ENCODE peak calls at places on chromosome 16, in four cellular contexts. C is cardiac fibroblast, J is mucosa of descending colon, Q is stomach. Y is an unnamed sample.

GRCh38 chr16:23048164-23048563 is 101.1 kb downstream of the USP31 start:
- DNase-seq in J (no peak), C (no peak), Q (no peak), Y (no peak)

GRCh38 chr16:21235199-21235585 is 1.7 kb downstream of the ANKS4B start:
- DNase-seq in C (no peak), J (no peak), Q (no peak), Y (no peak)

GRCh38 chr16:22186517-22186916 is 19.6 kb upstream of the EEF2K start:
- DNase-seq in C (no peak), J (no peak), Q (no peak), Y (no peak)

GRCh38 chr16:11669380-11670146 is 1.3 kb downstream of the SNN start:
- DNase-seq in C (peak; percentile 38), Q (no peak), J (peak; percentile 82), Y (peak; percentile 38)

GRCh38 chr16:49842972-49843371 is 12.9 kb downstream of the ZNF423 start:
- DNase-seq in J (no peak), C (no peak), Q (no peak), Y (no peak)

GRCh38 chr16:4537376-4538066 is 1.1 kb downstream of the CDIP1 start:
- DNase-seq in Q (peak; percentile 33), C (no peak), J (peak; percentile 59), Y (peak; percentile 65)

GRCh38 chr16:73385701-73386100 is 337.8 kb upstream of the ZFHX3 start:
- DNase-seq in J (no peak), C (no peak), Q (no peak), Y (no peak)

GRCh38 chr16:69443809-69444611 is 19.6 kb downstream of the CYB5B start:
- DNase-seq in C (peak; percentile 55), Q (no peak), J (no peak), Y (no peak)

GRCh38 chr16:28839899-28840298 is 6.2 kb downstream of the TUFM start:
- DNase-seq in C (no peak), J (no peak), Q (no peak), Y (no peak)

GRCh38 chr16:68981971-68982370 is 123.5 kb upstream of the HAS3 start:
- DNase-seq in Q (no peak), J (no peak), C (no peak), Y (no peak)

GRCh38 chr16:2520784-2521577 is 810 bp downstream of the AMDHD2 start:
- DNase-seq in J (peak; percentile 86), C (no peak), Q (peak; percentile 50), Y (no peak)

GRCh38 chr16:28845173-28846079 is 722 bp downstream of the TUFM start:
- DNase-seq in J (no peak), C (no peak), Q (peak; percentile 61), Y (no peak)

GRCh38 chr16:11835891-11836652 is 15.3 kb downstream of the RSL1D1 start:
- DNase-seq in Q (no peak), J (no peak), C (peak; percentile 52), Y (no peak)

GRCh38 chr16:52994942-52995341 is 57.8 kb downstream of the CHD9NB start:
- DNase-seq in C (no peak), J (no peak), Q (no peak), Y (no peak)

GRCh38 chr16:74774223-74775139 is at the start of gene FA2H:
- DNase-seq in C (peak; percentile 18), J (peak; percentile 92), Q (peak; percentile 96), Y (peak; percentile 94)

GRCh38 chr16:15592324-15592723 is 50.6 kb downstream of the MARF1 start:
- DNase-seq in Q (no peak), C (no peak), J (no peak), Y (no peak)

GRCh38 chr16:70740919-70741778 is 55.3 kb upstream of the MTSS2 start:
- DNase-seq in Q (no peak), C (peak; percentile 73), J (no peak), Y (no peak)

DNA sequence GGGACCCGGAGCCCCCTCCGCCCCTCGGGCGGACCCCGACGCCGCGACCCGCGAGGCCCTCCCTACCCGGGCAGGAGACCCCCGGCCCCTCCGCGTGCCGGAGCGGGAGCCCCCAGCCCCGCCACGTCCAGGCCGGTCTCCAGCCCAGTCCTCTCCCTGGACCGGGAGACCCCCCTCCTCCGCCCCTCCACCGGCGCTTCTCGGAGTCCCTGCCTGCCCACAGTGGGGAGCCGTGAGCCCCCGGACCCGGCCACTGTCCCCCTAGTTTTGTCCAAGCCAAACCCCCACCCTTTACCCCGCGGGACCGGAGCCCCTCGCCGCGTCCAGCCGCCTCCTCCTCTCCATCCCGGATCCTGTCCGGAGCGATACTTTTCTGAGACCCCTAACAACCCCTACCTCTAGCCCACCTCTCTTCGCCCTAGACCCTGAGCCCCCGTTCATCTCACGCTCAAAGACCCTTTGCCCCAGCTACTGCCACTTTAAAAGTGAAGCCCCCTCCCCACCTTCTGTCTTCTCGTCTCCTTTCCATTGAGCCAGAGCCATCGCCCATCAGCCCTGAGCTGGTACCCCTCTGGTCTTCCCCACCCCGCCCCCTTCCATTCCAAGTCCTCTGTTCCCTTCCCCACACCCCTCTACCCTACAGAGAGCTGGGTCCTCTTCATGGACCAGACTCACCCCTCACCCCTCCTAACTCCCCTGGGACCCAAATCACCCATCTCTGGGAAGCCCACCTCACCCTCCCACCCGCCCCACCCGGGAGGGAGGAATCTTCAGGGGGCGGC is 1.0 kb downstream of the NECAB2 start:
- DNase-seq in C (no peak), Q (no peak), J (no peak), Y (no peak)
- H3K4me3 ChIP-seq in C (no peak overlapping the region), Q (peak overlapping the region; percentile 24), J (no peak overlapping the region), Y (no peak overlapping the region)

DNA sequence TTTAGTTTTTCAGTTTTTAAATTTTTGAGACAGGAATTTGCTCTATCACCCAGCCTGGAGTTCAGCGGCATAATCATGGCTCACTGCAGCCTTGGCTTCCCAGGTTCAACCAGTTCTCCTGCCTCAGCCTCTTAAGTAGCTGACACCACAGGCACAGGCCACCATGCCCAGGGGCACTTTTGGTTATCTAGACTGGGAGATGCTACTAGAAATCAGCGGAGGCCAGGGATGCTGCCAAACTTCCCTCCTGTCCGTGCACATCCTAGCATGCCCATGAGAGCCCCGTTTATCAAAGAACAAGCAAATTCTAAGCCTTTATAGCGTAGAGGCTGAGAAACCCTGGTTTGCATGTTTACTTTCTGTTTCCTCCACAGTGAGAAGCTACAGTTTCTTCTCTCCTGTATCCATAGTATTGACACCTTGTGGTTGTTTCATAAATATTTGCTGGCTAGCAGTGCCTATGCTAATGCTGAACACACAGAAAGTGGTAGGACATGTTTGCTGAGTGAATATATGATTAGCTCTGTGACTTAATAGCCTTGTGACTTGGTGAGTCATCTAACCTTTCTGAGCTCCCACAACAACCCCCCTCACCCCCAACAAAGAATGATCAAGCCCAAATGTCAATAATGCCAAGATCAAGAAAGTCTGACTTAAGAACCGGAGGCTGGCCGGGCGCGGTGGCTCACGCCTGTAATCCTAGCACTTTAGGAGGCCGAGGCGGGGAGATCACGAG is 39.2 kb upstream of the MAF start:
- DNase-seq in J (no peak), C (no peak), Q (peak; percentile 40), Y (no peak)
- TF ChIP-seq CTCF in J (no peak), C (no peak), Q (no peak), Y (no peak)

GRCh38 chr16:47728229-47728628 is 267.1 kb downstream of the PHKB start:
- DNase-seq in C (no peak), J (no peak), Q (no peak), Y (no peak)
- H3K4me3 ChIP-seq in C (no peak overlapping the region), J (no peak overlapping the region), Q (no peak overlapping the region), Y (no peak overlapping the region)

GRCh38 chr16:86252596-86252995 is 257.7 kb upstream of the FOXF1 start:
- DNase-seq in J (no peak), C (peak; percentile 25), Q (no peak), Y (no peak)
- TF ChIP-seq CTCF in J (no peak), C (peak; percentile 55), Q (no peak), Y (no peak)

DNA sequence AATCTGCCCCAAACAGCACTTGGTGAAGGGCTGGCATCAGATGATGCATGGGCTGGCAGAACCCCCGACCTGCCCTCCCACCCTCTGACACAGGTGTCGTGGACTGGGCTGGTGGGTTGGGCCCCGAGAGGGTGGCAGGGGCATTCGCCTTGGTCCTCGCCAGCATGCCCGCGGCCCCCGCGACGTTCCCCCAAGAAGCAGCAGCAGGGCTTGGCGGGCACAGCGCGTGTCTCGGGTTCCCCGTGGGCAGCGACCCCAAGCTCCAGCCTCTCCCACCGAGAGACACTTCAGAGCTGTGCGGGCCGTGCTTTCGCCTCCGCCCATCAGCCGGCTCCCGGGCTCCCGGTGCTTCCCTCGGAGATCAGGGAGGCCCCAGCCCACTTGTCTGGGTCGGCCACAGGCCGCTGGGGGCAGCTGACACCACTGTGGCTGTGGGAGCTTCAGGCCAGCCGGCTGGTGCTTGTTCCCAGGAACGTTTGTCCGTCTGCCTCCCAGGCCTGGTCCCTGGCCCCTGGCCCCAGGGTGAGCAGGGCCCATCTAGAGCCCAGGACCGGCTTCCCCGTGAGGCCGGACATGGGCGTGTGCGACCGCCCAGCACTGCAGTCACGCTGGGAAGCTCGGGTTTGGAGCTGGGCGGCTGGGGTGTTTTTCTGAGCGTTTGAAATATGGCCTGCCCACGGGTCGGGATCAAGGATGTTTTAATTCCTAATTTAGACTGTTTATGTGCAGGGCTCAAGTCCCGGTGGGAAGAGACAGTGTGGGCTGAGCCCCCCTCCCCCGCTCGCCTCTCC is 16.6 kb downstream of the CACNA1H start:
- DNase-seq in C (no peak), J (no peak), Q (no peak), Y (no peak)
- H3K4me3 ChIP-seq in C (no peak overlapping the region), J (no peak overlapping the region), Q (no peak overlapping the region), Y (no peak overlapping the region)

GRCh38 chr16:9898555-9898954 is 283.7 kb downstream of the GRIN2A start:
- DNase-seq in Q (no peak), C (no peak), J (no peak), Y (no peak)

GRCh38 chr16:9900576-9900975 is 281.7 kb downstream of the GRIN2A start:
- DNase-seq in C (no peak), J (no peak), Q (no peak), Y (no peak)

GRCh38 chr16:9898121-9898520 is 284.1 kb downstream of the GRIN2A start:
- DNase-seq in Q (no peak), C (no peak), J (no peak), Y (no peak)

DNA sequence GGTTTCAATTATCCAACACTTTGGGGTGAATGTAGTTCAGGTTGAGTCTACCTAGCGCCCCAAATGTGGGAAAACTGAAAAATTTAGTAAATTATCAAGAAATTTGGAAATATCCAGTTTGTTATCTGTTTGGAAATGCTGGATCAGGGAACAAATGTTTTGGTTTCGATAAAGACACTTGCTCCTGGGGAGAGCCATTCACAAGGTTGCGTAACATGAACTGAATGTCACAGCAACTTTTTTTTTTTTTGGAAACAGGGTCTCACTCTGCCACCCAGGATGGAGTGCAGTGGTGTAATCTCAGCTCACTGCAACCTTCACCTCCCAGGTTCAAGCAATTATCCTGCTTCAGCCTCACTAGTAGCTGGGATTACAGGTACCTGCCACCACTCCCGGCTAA is 286.4 kb downstream of the GRIN2A start:
- DNase-seq in C (no peak), Q (no peak), J (no peak), Y (no peak)
- TF ChIP-seq CTCF in C (no peak), Q (no peak), J (no peak), Y (no peak)

GRCh38 chr16:7744546-7745294 is 412.1 kb downstream of the RBFOX1 start:
- DNase-seq in Q (no peak), J (no peak), C (no peak), Y (peak; percentile 7)
- H3K4me3 ChIP-seq in Q (no peak overlapping the region), J (no peak overlapping the region), C (no peak overlapping the region), Y (no peak overlapping the region)

GRCh38 chr16:66167564-66168291 is 198.8 kb upstream of the CDH5 start:
- DNase-seq in Q (no peak), J (no peak), C (peak; percentile 98), Y (no peak)
- TF ChIP-seq CTCF in Q (no peak), J (no peak), C (peak; percentile 25), Y (no peak)